ENCODE peak calls at places on chromosome 15, in seven cellular contexts. F, E, C, L, I, R and M are unnamed samples.

GRCh38 chr15:69807752-69808151 is 290.0 kb downstream of the TLE3 start:
- DNase-seq in F (no peak), E (no peak), C (peak), L (no peak), I (peak), R (no peak), M (no peak)

GRCh38 chr15:43376017-43376705 is 5.3 kb downstream of the TUBGCP4 start:
- DNase-seq in F (peak), E (no peak), C (peak), L (no peak), I (peak), R (no peak), M (no peak)

GRCh38 chr15:99707481-99708270 is 25.6 kb downstream of the LYSMD4 start:
- DNase-seq in F (no peak), E (no peak), C (peak), L (no peak), I (no peak), R (no peak), M (no peak)

GRCh38 chr15:42193383-42193782 is 14.7 kb downstream of the VPS39 start:
- DNase-seq in F (no peak), E (no peak), C (no peak), L (no peak), I (no peak), R (no peak), M (no peak)

GRCh38 chr15:101641134-101641764 is 10.9 kb downstream of the TM2D3 start:
- DNase-seq in F (peak), E (no peak), C (peak), L (no peak), I (peak), R (no peak), M (peak)

GRCh38 chr15:99895956-99896311 is 162.7 kb upstream of the LYSMD4 start:
- DNase-seq in F (no peak), E (no peak), C (no peak), L (no peak), I (no peak), R (no peak), M (no peak)

GRCh38 chr15:83815506-83815905 is 161.6 kb downstream of the ADAMTSL3 start:
- DNase-seq in F (no peak), E (no peak), C (no peak), L (no peak), I (no peak), R (no peak), M (no peak)

GRCh38 chr15:34976073-34976472 is 6.5 kb upstream of the AQR start:
- DNase-seq in F (no peak), E (no peak), C (no peak), L (no peak), I (no peak), R (no peak), M (no peak)

GRCh38 chr15:68781766-68782588 is 38.7 kb downstream of the ANP32A start:
- DNase-seq in F (no peak), E (no peak), C (no peak), L (peak), I (no peak), R (no peak), M (no peak)

GRCh38 chr15:39874890-39875549 is 45.0 kb downstream of the GPR176 start:
- DNase-seq in F (no peak), E (no peak), C (peak), L (no peak), I (peak), R (no peak), M (no peak)

GRCh38 chr15:37891754-37892368 is 42.6 kb upstream of the TMCO5A start:
- DNase-seq in F (no peak), E (no peak), C (peak), L (no peak), I (peak), R (no peak), M (no peak)

GRCh38 chr15:101037090-101037830 is 118.1 kb downstream of the LRRK1 start:
- DNase-seq in F (peak), E (no peak), C (no peak), L (peak), I (no peak), R (no peak), M (no peak)

GRCh38 chr15:44736261-44736765 is at the start of gene TRIM69:
- DNase-seq in F (no peak), E (no peak), C (no peak), L (no peak), I (no peak), R (no peak), M (no peak)